ENCODE peak calls at places on chromosomes 4 and X, in five cellular contexts. One of them, this sample, is unnamed. For H3K4me1 and H3K9me3, the result is how much of the 10 kb centered on the place peaks cover.

GRCh38 chrX:85903692-85904471 is 143.5 kb downstream of the CHM start:
- DNase-seq in A549: no peak
- DNase-seq in hepatocyte: no peak
- DNase-seq in K562: no peak
- DNase-seq in CD8-positive, alpha-beta T cell: no peak
- DNase-seq in this sample: peak

GRCh38 chrX:129006491-129006890 is 516.8 kb downstream of the SMARCA1 start:
- DNase-seq in A549: no peak
- DNase-seq in hepatocyte: no peak
- DNase-seq in K562: no peak
- DNase-seq in CD8-positive, alpha-beta T cell: no peak
- DNase-seq in this sample: no peak

GRCh38 chrX:39930777-39931553 is 166.8 kb downstream of the BCOR start:
- DNase-seq in A549: no peak
- DNase-seq in hepatocyte: no peak
- DNase-seq in K562: no peak
- DNase-seq in CD8-positive, alpha-beta T cell: no peak
- DNase-seq in this sample: no peak

GRCh38 chr4:95304898-95305297 is 243.9 kb downstream of the UNC5C start:
- DNase-seq in A549: no peak
- DNase-seq in hepatocyte: no peak
- DNase-seq in K562: no peak
- DNase-seq in CD8-positive, alpha-beta T cell: no peak
- DNase-seq in this sample: no peak

GRCh38 chr4:105061136-105061696 is 85.5 kb upstream of the TET2 start:
- DNase-seq in A549: no peak
- DNase-seq in hepatocyte: no peak
- DNase-seq in K562: no peak
- DNase-seq in CD8-positive, alpha-beta T cell: peak
- DNase-seq in this sample: no peak

GRCh38 chrX:77404318-77404878 is 42.8 kb upstream of the FGF16 start:
- DNase-seq in A549: no peak
- DNase-seq in hepatocyte: no peak
- DNase-seq in K562: no peak
- DNase-seq in CD8-positive, alpha-beta T cell: no peak
- DNase-seq in this sample: no peak

GRCh38 chr4:168594121-168594520 is 97.3 kb downstream of the PALLD start:
- DNase-seq in A549: no peak
- DNase-seq in hepatocyte: no peak
- DNase-seq in K562: no peak
- DNase-seq in CD8-positive, alpha-beta T cell: no peak
- DNase-seq in this sample: no peak

GRCh38 chr4:113978561-113979156 is 788 bp downstream of the ARSJ start:
- DNase-seq in A549: peak
- DNase-seq in hepatocyte: peak
- DNase-seq in K562: no peak
- DNase-seq in CD8-positive, alpha-beta T cell: no peak
- DNase-seq in this sample: no peak

GRCh38 chrX:139890991-139891700 is 41.7 kb downstream of the ATP11C start:
- DNase-seq in A549: no peak
- DNase-seq in hepatocyte: no peak
- DNase-seq in K562: peak
- DNase-seq in CD8-positive, alpha-beta T cell: no peak
- DNase-seq in this sample: no peak

GRCh38 chr4:125013891-125014290 is 300.9 kb upstream of the FAT4 start:
- DNase-seq in A549: no peak
- DNase-seq in hepatocyte: no peak
- DNase-seq in K562: no peak
- DNase-seq in CD8-positive, alpha-beta T cell: no peak
- DNase-seq in this sample: no peak

GRCh38 chrX:46840946-46841740 is 4.3 kb downstream of the RP2 start:
- DNase-seq in A549: no peak
- DNase-seq in hepatocyte: no peak
- DNase-seq in K562: no peak
- DNase-seq in CD8-positive, alpha-beta T cell: no peak
- DNase-seq in this sample: no peak

GRCh38 chrX:70485466-70485865 is 40.8 kb downstream of the DLG3 start:
- DNase-seq in A549: no peak
- DNase-seq in hepatocyte: no peak
- DNase-seq in K562: no peak
- DNase-seq in CD8-positive, alpha-beta T cell: no peak
- DNase-seq in this sample: no peak

GRCh38 chr4:20356565-20356964 is 104.9 kb downstream of the SLIT2 start:
- DNase-seq in A549: no peak
- DNase-seq in hepatocyte: no peak
- DNase-seq in K562: no peak
- DNase-seq in CD8-positive, alpha-beta T cell: no peak
- DNase-seq in this sample: no peak

GRCh38 chr4:113397114-113397701 is 347.8 kb downstream of the ANK2 start:
- DNase-seq in A549: no peak
- DNase-seq in hepatocyte: peak
- DNase-seq in K562: no peak
- DNase-seq in CD8-positive, alpha-beta T cell: no peak
- DNase-seq in this sample: no peak

GRCh38 chr4:99179626-99180025 is 35.5 kb upstream of the ADH4 start:
- DNase-seq in A549: no peak
- DNase-seq in hepatocyte: no peak
- DNase-seq in K562: no peak
- DNase-seq in CD8-positive, alpha-beta T cell: no peak
- DNase-seq in this sample: no peak

GRCh38 chr4:98851806-98852205 is 77.1 kb downstream of the EIF4E start:
- DNase-seq in A549: no peak
- DNase-seq in hepatocyte: no peak
- DNase-seq in K562: no peak
- DNase-seq in CD8-positive, alpha-beta T cell: no peak
- DNase-seq in this sample: no peak

GRCh38 chrX:150226223-150226965 is 136.7 kb upstream of the MAMLD1 start:
- DNase-seq in A549: no peak
- DNase-seq in hepatocyte: no peak
- DNase-seq in K562: no peak
- DNase-seq in CD8-positive, alpha-beta T cell: no peak
- DNase-seq in this sample: no peak

GRCh38 chr4:154450971-154451370 is 40.6 kb downstream of the DCHS2 start:
- DNase-seq in A549: no peak
- DNase-seq in hepatocyte: no peak
- DNase-seq in K562: no peak
- DNase-seq in CD8-positive, alpha-beta T cell: no peak
- DNase-seq in this sample: no peak

GRCh38 chr4:153024466-153024865 is 88.3 kb downstream of the FHDC1 start:
- DNase-seq in A549: no peak
- DNase-seq in hepatocyte: no peak
- DNase-seq in K562: no peak
- DNase-seq in CD8-positive, alpha-beta T cell: no peak
- DNase-seq in this sample: no peak

GRCh38 chrX:108299101-108299591 is 139.1 kb downstream of the COL4A6 start:
- DNase-seq in A549: no peak
- DNase-seq in hepatocyte: peak
- DNase-seq in K562: no peak
- DNase-seq in CD8-positive, alpha-beta T cell: no peak
- DNase-seq in this sample: no peak

GRCh38 chr4:949656-950055 is 17.4 kb downstream of the TMEM175 start:
- DNase-seq in A549: no peak
- DNase-seq in hepatocyte: no peak
- DNase-seq in K562: no peak
- DNase-seq in CD8-positive, alpha-beta T cell: no peak
- DNase-seq in this sample: no peak

GRCh38 chrX:104684077-104684476 is 118.1 kb downstream of the IL1RAPL2 start:
- DNase-seq in A549: no peak
- DNase-seq in hepatocyte: no peak
- DNase-seq in K562: no peak
- DNase-seq in CD8-positive, alpha-beta T cell: no peak
- DNase-seq in this sample: no peak

GRCh38 chr4:176883108-176883550 is 90.4 kb upstream of the VEGFC start:
- DNase-seq in A549: peak
- DNase-seq in hepatocyte: no peak
- DNase-seq in K562: no peak
- DNase-seq in CD8-positive, alpha-beta T cell: no peak
- DNase-seq in this sample: no peak

GRCh38 chrX:6813836-6814370 is 279.0 kb upstream of the VCX3A start:
- DNase-seq in A549: no peak
- DNase-seq in hepatocyte: no peak
- DNase-seq in K562: no peak
- DNase-seq in CD8-positive, alpha-beta T cell: no peak
- DNase-seq in this sample: no peak

GRCh38 chr4:123349401-123350190 is 47.0 kb upstream of the SPRY1 start:
- DNase-seq in A549: no peak
- DNase-seq in hepatocyte: peak
- DNase-seq in K562: peak
- DNase-seq in CD8-positive, alpha-beta T cell: no peak
- DNase-seq in this sample: no peak

GRCh38 chrX:13652256-13653021 is 502 bp upstream of the TCEANC start:
- DNase-seq in A549: peak
- DNase-seq in hepatocyte: no peak
- DNase-seq in K562: peak
- DNase-seq in CD8-positive, alpha-beta T cell: no peak
- DNase-seq in this sample: no peak

GRCh38 chrX:53383376-53384087 is 38.9 kb downstream of the SMC1A start:
- DNase-seq in A549: no peak
- DNase-seq in hepatocyte: no peak
- DNase-seq in K562: no peak
- DNase-seq in CD8-positive, alpha-beta T cell: no peak
- DNase-seq in this sample: no peak

GRCh38 chr4:117771647-117772337 is 262.5 kb upstream of the NDST3 start:
- DNase-seq in A549: no peak
- DNase-seq in hepatocyte: no peak
- DNase-seq in K562: no peak
- DNase-seq in CD8-positive, alpha-beta T cell: no peak
- DNase-seq in this sample: no peak

GRCh38 chr4:54228064-54228527 is 997 bp upstream of the PDGFRA start:
- DNase-seq in A549: peak
- DNase-seq in hepatocyte: peak
- DNase-seq in K562: peak
- DNase-seq in CD8-positive, alpha-beta T cell: no peak
- DNase-seq in this sample: peak

GRCh38 chr4:3868146-3868840 is 102.1 kb downstream of the ADRA2C start:
- DNase-seq in A549: no peak
- DNase-seq in hepatocyte: peak
- DNase-seq in K562: peak
- DNase-seq in CD8-positive, alpha-beta T cell: no peak
- DNase-seq in this sample: no peak

GRCh38 chr4:7739077-7739917 is 200.4 kb downstream of the AFAP1 start:
- DNase-seq in A549: no peak
- DNase-seq in hepatocyte: no peak
- DNase-seq in K562: no peak
- DNase-seq in CD8-positive, alpha-beta T cell: no peak
- DNase-seq in this sample: no peak

GRCh38 chr4:183059797-183060196 is 39.3 kb upstream of the WWC2 start:
- DNase-seq in A549: no peak
- DNase-seq in hepatocyte: no peak
- DNase-seq in K562: no peak
- DNase-seq in CD8-positive, alpha-beta T cell: no peak
- DNase-seq in this sample: no peak
- TF ChIP-seq CTCF in A549: no peak
- TF ChIP-seq CTCF in hepatocyte: no peak
- TF ChIP-seq CTCF in K562: no peak
- TF ChIP-seq CTCF in CD8-positive, alpha-beta T cell: no peak
- TF ChIP-seq CTCF in this sample: no peak

DNA sequence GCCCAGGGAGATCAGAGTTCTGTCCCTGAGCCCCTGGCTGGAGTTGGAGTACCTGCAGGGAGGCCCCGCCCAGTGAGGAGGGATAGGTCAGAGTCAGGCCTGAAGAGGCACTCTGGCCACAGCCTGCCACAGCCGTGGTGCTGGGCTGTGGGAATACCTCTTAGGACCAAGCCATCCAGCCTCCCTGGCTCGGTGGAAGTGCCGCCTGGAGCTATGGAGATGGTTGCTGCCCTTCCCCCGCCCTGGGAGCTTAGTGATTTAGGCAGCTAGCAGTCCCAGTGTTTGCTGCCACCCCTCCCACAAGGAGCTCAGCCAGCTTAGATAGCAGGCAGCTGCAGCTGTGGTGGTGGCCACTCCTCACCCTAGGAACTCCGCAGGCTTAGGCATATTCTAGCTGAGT is 446.3 kb upstream of the GNPDA2 start:
- DNase-seq in A549: no peak
- DNase-seq in hepatocyte: no peak
- DNase-seq in K562: no peak
- DNase-seq in CD8-positive, alpha-beta T cell: no peak
- DNase-seq in this sample: no peak
- H3K4me1 ChIP-seq in A549: under half
- H3K4me1 ChIP-seq in hepatocyte: under half
- H3K4me1 ChIP-seq in K562: under half
- H3K4me1 ChIP-seq in CD8-positive, alpha-beta T cell: under half
- H3K4me1 ChIP-seq in this sample: under half

GRCh38 chrX:142999209-142999720 is 26.5 kb upstream of the SPANXN4 start:
- DNase-seq in A549: no peak
- DNase-seq in hepatocyte: peak
- DNase-seq in K562: no peak
- DNase-seq in CD8-positive, alpha-beta T cell: no peak
- DNase-seq in this sample: no peak
- H3K9me3 ChIP-seq in A549: under half
- H3K9me3 ChIP-seq in hepatocyte: under half
- H3K9me3 ChIP-seq in K562: under half
- H3K9me3 ChIP-seq in CD8-positive, alpha-beta T cell: under half
- H3K9me3 ChIP-seq in this sample: under half

GRCh38 chrX:42678133-42678532 is 99.8 kb downstream of the PPP1R2C start:
- DNase-seq in A549: no peak
- DNase-seq in hepatocyte: peak
- DNase-seq in K562: no peak
- DNase-seq in CD8-positive, alpha-beta T cell: no peak
- DNase-seq in this sample: no peak

GRCh38 chrX:42684062-42684461 is 93.9 kb downstream of the PPP1R2C start:
- DNase-seq in A549: no peak
- DNase-seq in hepatocyte: no peak
- DNase-seq in K562: no peak
- DNase-seq in CD8-positive, alpha-beta T cell: no peak
- DNase-seq in this sample: no peak

GRCh38 chrX:42686296-42686695 is 91.7 kb downstream of the PPP1R2C start:
- DNase-seq in A549: no peak
- DNase-seq in hepatocyte: no peak
- DNase-seq in K562: no peak
- DNase-seq in CD8-positive, alpha-beta T cell: no peak
- DNase-seq in this sample: no peak

GRCh38 chrX:42680651-42681050 is 97.3 kb downstream of the PPP1R2C start:
- DNase-seq in A549: no peak
- DNase-seq in hepatocyte: peak
- DNase-seq in K562: no peak
- DNase-seq in CD8-positive, alpha-beta T cell: no peak
- DNase-seq in this sample: no peak
- TF ChIP-seq CTCF in A549: no peak
- TF ChIP-seq CTCF in hepatocyte: peak
- TF ChIP-seq CTCF in K562: no peak
- TF ChIP-seq CTCF in CD8-positive, alpha-beta T cell: no peak
- TF ChIP-seq CTCF in this sample: no peak

This sample was measured in gastrocnemius medialis.